ENCODE peak calls at places on chromosomes 2 and 18, in nine cellular contexts. Y is activated CD8-positive, alpha-beta T cell treated with anti-CD3 and anti-CD28 coated beads for 36 hours; I is bronchial epithelial cell; X is transverse colon; U is AG09319; M is CD8-positive, alpha-beta T cell; S is fibroblast of the aortic adventitia; Z is AG04449; D is heart left ventricle. R is an unnamed sample.

GRCh38 chr2:133333189-133333588 is 235.1 kb downstream of the NCKAP5 start:
- DNase-seq in Y (no peak), I (peak), X (no peak), U (no peak), M (no peak), S (peak), Z (no peak), D (no peak), R (no peak)

GRCh38 chr2:133477614-133477990 is 90.7 kb downstream of the NCKAP5 start:
- DNase-seq in Y (no peak), I (peak), X (no peak), U (no peak), M (no peak), S (peak), Z (no peak), D (no peak), R (no peak)

GRCh38 chr2:42523341-42523740 is 29.6 kb upstream of the KCNG3 start:
- DNase-seq in Y (peak), I (no peak), X (no peak), U (no peak), M (no peak), S (no peak), Z (no peak), D (no peak), R (no peak)

GRCh38 chr2:85799215-85799956 is 45.6 kb downstream of the ATOH8 start:
- DNase-seq in Y (peak), I (peak), X (peak), U (no peak), M (no peak), S (no peak), Z (no peak), D (no peak), R (no peak)

GRCh38 chr2:71792926-71793761 is 339.8 kb downstream of the DYSF start:
- DNase-seq in Y (no peak), I (peak), X (no peak), U (no peak), M (no peak), S (no peak), Z (no peak), D (no peak), R (no peak)

GRCh38 chr2:232183279-232183678 is 195.3 kb upstream of the ALPP start:
- DNase-seq in Y (no peak), I (no peak), X (no peak), U (no peak), M (no peak), S (no peak), Z (no peak), D (no peak), R (no peak)

GRCh38 chr2:219824996-219825395 is 197.6 kb downstream of the SLC4A3 start:
- DNase-seq in Y (no peak), I (no peak), X (no peak), U (no peak), M (no peak), S (no peak), Z (no peak), D (no peak), R (no peak)

GRCh38 chr2:138013651-138014050 is 49.4 kb downstream of the HNMT start:
- DNase-seq in Y (no peak), I (no peak), X (no peak), U (no peak), M (no peak), S (no peak), Z (no peak), D (no peak), R (no peak)

GRCh38 chr18:6956495-6956894 is 161.1 kb downstream of the LAMA1 start:
- DNase-seq in Y (no peak), I (no peak), X (no peak), U (no peak), M (no peak), S (no peak), Z (no peak), D (no peak), R (no peak)

GRCh38 chr18:68841301-68841700 is 43.4 kb downstream of the CCDC102B start:
- DNase-seq in Y (no peak), I (peak), X (no peak), U (no peak), M (no peak), S (no peak), Z (no peak), D (no peak), R (no peak)

GRCh38 chr2:198657520-198658121 is 800.1 kb downstream of the SATB2 start:
- DNase-seq in Y (peak), I (peak), X (peak), U (no peak), M (no peak), S (peak), Z (no peak), D (no peak), R (peak)

GRCh38 chr2:171878481-171878993 is 15.5 kb downstream of the SLC25A12 start:
- DNase-seq in Y (no peak), I (peak), X (no peak), U (peak), M (no peak), S (peak), Z (peak), D (no peak), R (no peak)

GRCh38 chr2:238407566-238407965 is 19.2 kb upstream of the ASB1 start:
- DNase-seq in Y (no peak), I (no peak), X (no peak), U (no peak), M (no peak), S (no peak), Z (no peak), D (no peak), R (no peak)

GRCh38 chr2:218782529-218782845 is 540 bp downstream of the CYP27A1 start:
- DNase-seq in Y (no peak), I (no peak), X (peak), U (no peak), M (no peak), S (peak), Z (no peak), D (no peak), R (no peak)

GRCh38 chr2:66851449-66851872 is 416.5 kb downstream of the MEIS1 start:
- DNase-seq in Y (no peak), I (peak), X (peak), U (peak), M (no peak), S (peak), Z (peak), D (no peak), R (no peak)

GRCh38 chr2:215876139-215876936 is 137.0 kb downstream of the MREG start:
- DNase-seq in Y (no peak), I (no peak), X (no peak), U (no peak), M (no peak), S (no peak), Z (no peak), D (no peak), R (no peak)

GRCh38 chr2:236535024-236535423 is 34.6 kb upstream of the ACKR3 start:
- DNase-seq in Y (no peak), I (peak), X (no peak), U (no peak), M (no peak), S (peak), Z (no peak), D (no peak), R (no peak)

GRCh38 chr2:15169326-15170038 is 391.7 kb downstream of the NBAS start:
- DNase-seq in Y (no peak), I (peak), X (no peak), U (peak), M (no peak), S (peak), Z (peak), D (no peak), R (no peak)

GRCh38 chr2:217513256-217513655 is 489.5 kb downstream of the TNS1 start:
- DNase-seq in Y (no peak), I (no peak), X (no peak), U (no peak), M (no peak), S (peak), Z (no peak), D (no peak), R (no peak)

GRCh38 chr2:39603436-39603835 is 62.3 kb upstream of the TMEM178A start:
- DNase-seq in Y (no peak), I (peak), X (no peak), U (no peak), M (no peak), S (peak), Z (no peak), D (no peak), R (no peak)

DNA sequence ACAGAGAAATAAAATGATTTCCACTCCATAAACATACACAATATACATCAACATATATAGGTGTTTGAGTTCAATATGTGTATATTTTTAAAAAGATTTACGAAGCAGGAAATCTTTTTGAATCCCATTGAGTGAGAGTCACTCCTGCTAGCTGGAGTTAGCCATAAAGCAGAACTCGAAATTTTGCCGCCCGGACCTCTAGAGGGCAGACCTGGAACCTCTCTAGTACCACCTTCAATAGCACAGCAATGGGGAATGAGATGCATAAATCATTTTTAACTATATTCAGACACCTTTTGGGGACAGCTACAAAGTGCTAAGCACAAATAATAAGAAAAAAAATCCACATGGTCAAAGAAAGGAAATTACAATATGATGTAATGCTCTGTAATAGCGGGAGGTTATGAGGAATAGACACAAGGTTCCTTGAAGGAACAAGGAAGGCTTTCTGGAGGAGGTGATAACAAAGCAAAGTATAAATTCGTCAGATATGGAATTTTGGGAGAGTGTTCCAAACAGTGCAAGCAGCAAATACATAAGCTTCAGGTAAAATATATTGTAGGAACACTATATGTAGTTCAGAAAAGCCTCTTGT is 533.4 kb downstream of the ERBB4 start:
- DNase-seq in Y (peak), I (peak), X (no peak), U (no peak), M (no peak), S (peak), Z (no peak), D (no peak), R (peak)
- TF ChIP-seq CTCF in Y (peak), I (peak), X (no peak), U (peak), M (no peak), S (peak), Z (no peak), D (peak), R (peak)

DNA sequence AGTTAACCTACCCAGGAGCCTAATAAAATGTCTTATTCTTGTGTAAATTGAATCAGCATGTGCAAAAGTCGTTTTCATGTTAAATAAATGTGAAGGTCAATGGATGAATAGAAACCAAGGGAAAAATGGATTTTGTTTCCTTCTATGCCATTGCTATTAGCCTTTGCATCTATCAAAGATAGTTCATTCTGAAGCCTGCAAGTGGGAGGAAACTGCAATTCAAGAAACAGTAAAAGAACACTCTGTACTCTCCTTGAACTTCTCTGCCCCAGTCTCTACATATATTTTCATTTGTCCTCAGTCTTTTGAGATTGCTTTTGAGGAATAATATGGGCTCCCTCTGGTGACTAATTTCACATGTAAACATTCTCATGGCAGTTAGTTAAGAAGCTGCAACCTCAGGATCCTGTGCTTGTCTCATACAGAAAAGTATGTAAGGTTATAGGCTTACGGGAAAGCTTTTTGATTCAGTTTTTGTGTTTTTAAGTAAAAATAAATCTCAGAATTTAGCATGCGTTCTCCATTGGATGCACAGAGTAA is 1590.0 kb upstream of the LRRTM1 start:
- DNase-seq in Y (no peak), I (peak), X (no peak), U (no peak), M (no peak), S (no peak), Z (no peak), D (no peak), R (no peak)
- TF ChIP-seq CTCF in Y (no peak), I (no peak), X (no peak), U (no peak), M (no peak), S (no peak), Z (no peak), D (no peak), R (no peak)

GRCh38 chr2:148978026-148978685 is 60.3 kb upstream of the LYPD6B start:
- DNase-seq in Y (no peak), I (no peak), X (no peak), U (no peak), M (no peak), S (no peak), Z (no peak), D (no peak), R (no peak)
- TF ChIP-seq CTCF in Y (no peak), I (no peak), X (no peak), U (no peak), M (no peak), S (no peak), Z (no peak), D (no peak), R (no peak)

GRCh38 chr2:191122638-191123294 is 28.0 kb downstream of the STAT4 start:
- DNase-seq in Y (no peak), I (no peak), X (no peak), U (no peak), M (no peak), S (no peak), Z (no peak), D (no peak), R (no peak)

GRCh38 chr2:191128172-191128910 is 22.5 kb downstream of the STAT4 start:
- DNase-seq in Y (no peak), I (no peak), X (no peak), U (no peak), M (no peak), S (no peak), Z (no peak), D (no peak), R (no peak)

GRCh38 chr2:191127235-191127634 is 23.6 kb downstream of the STAT4 start:
- DNase-seq in Y (no peak), I (no peak), X (no peak), U (no peak), M (no peak), S (no peak), Z (no peak), D (no peak), R (no peak)

GRCh38 chr2:191128911-191129304 is 21.9 kb downstream of the STAT4 start:
- DNase-seq in Y (no peak), I (no peak), X (no peak), U (no peak), M (no peak), S (no peak), Z (no peak), D (no peak), R (no peak)

GRCh38 chr2:191126386-191126785 is 24.4 kb downstream of the STAT4 start:
- DNase-seq in Y (peak), I (no peak), X (no peak), U (no peak), M (peak), S (no peak), Z (no peak), D (no peak), R (no peak)
- TF ChIP-seq CTCF in Y (no peak), I (no peak), X (no peak), U (no peak), M (no peak), S (no peak), Z (no peak), D (no peak), R (no peak)

GRCh38 chr2:173090973-173091660 is 15.5 kb downstream of the MAP3K20 start:
- DNase-seq in Y (no peak), I (no peak), X (no peak), U (no peak), M (no peak), S (peak), Z (no peak), D (no peak), R (no peak)
- TF ChIP-seq CTCF in Y (no peak), I (no peak), X (no peak), U (peak), M (no peak), S (peak), Z (no peak), D (peak), R (no peak)

DNA sequence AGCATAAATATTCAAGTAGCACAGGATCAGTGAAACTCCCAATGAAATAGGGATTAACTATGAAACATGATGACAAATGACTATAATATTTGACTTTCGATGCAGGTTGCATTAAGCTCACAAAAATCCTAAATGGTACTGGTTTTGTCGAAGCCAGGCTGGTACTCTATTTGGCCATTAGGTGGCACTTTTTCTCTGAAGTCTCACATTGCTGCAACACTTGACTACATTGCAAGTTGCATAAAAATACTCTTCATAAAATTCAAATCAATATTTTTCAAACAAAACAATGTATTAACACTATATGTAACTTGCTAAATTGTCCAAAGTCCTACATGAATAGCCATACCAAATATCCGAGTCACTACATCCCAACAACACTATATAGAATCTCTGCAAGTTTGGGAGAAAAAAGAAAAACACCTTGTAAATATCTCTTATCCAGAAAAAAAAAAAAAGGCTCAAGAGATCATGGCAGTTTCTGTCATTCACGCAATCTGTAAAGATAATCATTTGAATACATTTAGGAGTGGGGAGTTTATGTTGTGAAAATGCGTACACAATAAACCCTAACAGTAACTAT is 9.5 kb downstream of the RTTN start:
- DNase-seq in Y (peak), I (peak), X (peak), U (peak), M (no peak), S (peak), Z (no peak), D (no peak), R (no peak)
- TF ChIP-seq CTCF in Y (peak), I (peak), X (peak), U (peak), M (peak), S (peak), Z (peak), D (peak), R (peak)

GRCh38 chr2:105403241-105403784 is 4.5 kb upstream of the FHL2 start:
- DNase-seq in Y (no peak), I (peak), X (peak), U (no peak), M (no peak), S (no peak), Z (no peak), D (no peak), R (no peak)

GRCh38 chr2:105405291-105405690 is 6.4 kb upstream of the FHL2 start:
- DNase-seq in Y (no peak), I (no peak), X (no peak), U (no peak), M (no peak), S (peak), Z (peak), D (no peak), R (no peak)

GRCh38 chr2:105402809-105403208 is 4.0 kb upstream of the FHL2 start:
- DNase-seq in Y (no peak), I (no peak), X (no peak), U (no peak), M (no peak), S (no peak), Z (no peak), D (no peak), R (no peak)

GRCh38 chr2:105404736-105405135 is 5.9 kb upstream of the FHL2 start:
- DNase-seq in Y (no peak), I (no peak), X (no peak), U (no peak), M (no peak), S (no peak), Z (no peak), D (no peak), R (no peak)

DNA sequence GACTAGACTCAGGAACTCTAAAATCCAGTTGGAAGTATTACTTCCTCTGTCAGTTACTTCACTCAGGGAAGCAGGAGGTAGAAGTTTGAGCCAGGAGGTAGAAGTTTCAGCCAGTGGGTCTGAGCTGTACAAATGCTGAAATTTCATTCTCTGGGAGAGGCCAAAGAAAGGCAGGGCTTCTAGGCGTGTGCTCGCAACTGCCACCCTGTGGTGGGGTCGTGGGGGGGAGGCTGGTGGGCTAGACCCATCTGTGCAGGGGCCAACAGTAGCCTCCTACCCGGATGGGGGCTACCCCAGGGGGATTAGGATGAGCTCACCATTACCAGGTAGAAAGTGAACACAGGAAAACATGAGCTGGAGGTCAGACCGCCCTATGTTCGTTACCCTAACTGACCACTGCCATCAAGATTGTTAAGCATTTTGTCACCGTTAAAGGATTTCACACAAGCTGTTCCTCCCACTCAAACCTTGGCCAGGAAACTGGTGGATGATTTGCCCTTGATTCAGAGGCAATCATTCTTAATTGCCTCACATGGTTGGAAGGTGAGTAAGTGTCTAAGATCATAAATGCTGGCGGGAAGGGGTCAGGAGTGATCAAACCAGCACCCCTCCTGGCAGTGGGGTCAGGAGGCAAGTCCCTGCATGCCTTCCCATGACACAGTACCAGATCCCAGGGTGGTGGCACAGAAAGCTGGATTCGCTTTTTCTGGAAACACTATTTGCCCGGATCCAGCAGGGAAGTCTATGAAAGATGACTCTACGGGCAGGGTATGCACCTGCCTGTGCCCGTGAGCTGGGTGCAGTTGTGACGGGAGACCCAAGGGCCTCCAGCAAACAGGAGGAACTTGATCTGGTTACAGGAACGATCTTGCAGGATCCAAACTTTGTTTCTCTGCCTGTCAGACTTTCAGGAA is 5.2 kb upstream of the FHL2 start:
- DNase-seq in Y (no peak), I (peak), X (peak), U (no peak), M (no peak), S (peak), Z (peak), D (no peak), R (no peak)
- TF ChIP-seq CTCF in Y (no peak), I (peak), X (no peak), U (peak), M (no peak), S (peak), Z (peak), D (peak), R (no peak)

GRCh38 chr2:32502941-32503340 is 124.9 kb upstream of the TTC27 start:
- DNase-seq in Y (no peak), I (no peak), X (no peak), U (no peak), M (no peak), S (no peak), Z (no peak), D (no peak), R (no peak)
- TF ChIP-seq CTCF in Y (no peak), I (no peak), X (no peak), U (no peak), M (no peak), S (no peak), Z (no peak), D (no peak), R (no peak)